ENCODE peak calls at places on chromosome 5, in six cellular contexts. J is GM06990; Z is CD4-positive, alpha-beta T cell; B is body of pancreas; L is cardiac fibroblast; O is colonic mucosa. X is an unnamed sample.
A peak's percentile ranks its signal among the peaks of the same experiment; 100 is the strongest.

GRCh38 chr5:155342956-155343355 is 329.4 kb downstream of the KIF4B start:
- DNase-seq in J (no peak), Z (no peak), B (no peak), L (no peak), O (no peak), X (no peak)

GRCh38 chr5:97801497-97801896 is 618.5 kb upstream of the RIOK2 start:
- DNase-seq in J (no peak), Z (no peak), B (no peak), L (no peak), O (no peak), X (no peak)

GRCh38 chr5:107422494-107422893 is 248.2 kb downstream of the EFNA5 start:
- DNase-seq in J (no peak), Z (no peak), B (no peak), L (no peak), O (no peak), X (no peak)

GRCh38 chr5:155735388-155735787 is 591.6 kb upstream of the SGCD start:
- DNase-seq in J (no peak), Z (no peak), B (peak; percentile 23), L (no peak), O (no peak), X (no peak)

GRCh38 chr5:55904152-55904551 is 53.0 kb downstream of the IL31RA start:
- DNase-seq in J (no peak), Z (no peak), B (no peak), L (peak; percentile 65), O (no peak), X (no peak)

GRCh38 chr5:86880785-86881492 is 263.2 kb downstream of the COX7C start:
- DNase-seq in J (peak; percentile 8), Z (peak; percentile 6), B (peak; percentile 24), L (peak; percentile 92), O (peak; percentile 30), X (peak; percentile 21)

GRCh38 chr5:177446184-177447065 is at the start of gene PRR7:
- DNase-seq in J (peak; percentile 89), Z (peak; percentile 56), B (peak; percentile 74), L (peak; percentile 66), O (peak; percentile 53), X (peak; percentile 89)

GRCh38 chr5:138979684-138980275 is 104.6 kb upstream of the LRRTM2 start:
- DNase-seq in J (no peak), Z (no peak), B (no peak), L (no peak), O (no peak), X (no peak)

GRCh38 chr5:80926979-80927656 is 33.0 kb upstream of the RASGRF2 start:
- DNase-seq in J (no peak), Z (no peak), B (no peak), L (no peak), O (no peak), X (no peak)

GRCh38 chr5:163459888-163460561 is at the start of gene NUDCD2:
- DNase-seq in J (peak; percentile 93), Z (peak; percentile 88), B (peak; percentile 96), L (peak; percentile 99), O (peak; percentile 97), X (peak; percentile 90)

GRCh38 chr5:147388171-147388977 is 121.5 kb downstream of the DPYSL3 start:
- DNase-seq in J (no peak), Z (no peak), B (no peak), L (no peak), O (no peak), X (no peak)

GRCh38 chr5:147393866-147394265 is 116.0 kb downstream of the DPYSL3 start:
- DNase-seq in J (no peak), Z (no peak), B (no peak), L (no peak), O (no peak), X (no peak)

GRCh38 chr5:147394273-147394672 is 115.6 kb downstream of the DPYSL3 start:
- DNase-seq in J (no peak), Z (no peak), B (no peak), L (no peak), O (no peak), X (no peak)

GRCh38 chr5:147390654-147391053 is 119.2 kb downstream of the DPYSL3 start:
- DNase-seq in J (no peak), Z (no peak), B (no peak), L (no peak), O (no peak), X (no peak)

DNA sequence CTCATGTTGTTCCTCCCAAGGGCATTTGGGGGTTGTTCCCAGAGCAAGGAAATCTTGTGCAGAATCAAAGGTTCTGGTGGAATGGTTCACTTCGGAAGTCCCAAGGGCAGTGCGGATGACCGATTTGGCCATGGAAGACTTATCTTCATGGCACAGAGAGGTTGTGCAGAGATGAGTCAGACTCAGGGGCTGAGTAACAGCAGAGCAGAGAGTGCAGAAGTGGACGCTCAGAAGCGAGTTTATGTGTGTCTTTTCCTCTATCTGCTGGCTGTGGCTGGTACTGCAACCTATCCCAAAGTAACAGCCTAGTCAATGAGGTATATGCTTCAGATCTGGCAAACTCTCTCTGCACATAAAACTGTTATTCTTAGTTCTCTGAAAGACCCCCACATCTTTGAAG is 118.1 kb downstream of the DPYSL3 start:
- DNase-seq in J (no peak), Z (no peak), B (peak; percentile 57), L (peak; percentile 85), O (peak; percentile 22), X (no peak)
- TF ChIP-seq CTCF in J (peak; percentile 59), Z (no peak), B (peak; percentile 53), L (peak; percentile 80), O (peak; percentile 40), X (no peak)

GRCh38 chr5:471750-472058 is 28.7 kb downstream of the EXOC3 start:
- DNase-seq in J (no peak), Z (no peak), B (no peak), L (no peak), O (no peak), X (no peak)

GRCh38 chr5:470961-471749 is 28.2 kb downstream of the EXOC3 start:
- DNase-seq in J (no peak), Z (no peak), B (no peak), L (no peak), O (no peak), X (no peak)

GRCh38 chr5:472076-472655 is 29.2 kb downstream of the EXOC3 start:
- DNase-seq in J (no peak), Z (no peak), B (peak; percentile 42), L (peak; percentile 8), O (peak; percentile 41), X (no peak)

GRCh38 chr5:473344-474192 is 30.6 kb downstream of the EXOC3 start:
- DNase-seq in J (peak; percentile 63), Z (no peak), B (peak; percentile 36), L (peak; percentile 35), O (peak; percentile 32), X (no peak)

DNA sequence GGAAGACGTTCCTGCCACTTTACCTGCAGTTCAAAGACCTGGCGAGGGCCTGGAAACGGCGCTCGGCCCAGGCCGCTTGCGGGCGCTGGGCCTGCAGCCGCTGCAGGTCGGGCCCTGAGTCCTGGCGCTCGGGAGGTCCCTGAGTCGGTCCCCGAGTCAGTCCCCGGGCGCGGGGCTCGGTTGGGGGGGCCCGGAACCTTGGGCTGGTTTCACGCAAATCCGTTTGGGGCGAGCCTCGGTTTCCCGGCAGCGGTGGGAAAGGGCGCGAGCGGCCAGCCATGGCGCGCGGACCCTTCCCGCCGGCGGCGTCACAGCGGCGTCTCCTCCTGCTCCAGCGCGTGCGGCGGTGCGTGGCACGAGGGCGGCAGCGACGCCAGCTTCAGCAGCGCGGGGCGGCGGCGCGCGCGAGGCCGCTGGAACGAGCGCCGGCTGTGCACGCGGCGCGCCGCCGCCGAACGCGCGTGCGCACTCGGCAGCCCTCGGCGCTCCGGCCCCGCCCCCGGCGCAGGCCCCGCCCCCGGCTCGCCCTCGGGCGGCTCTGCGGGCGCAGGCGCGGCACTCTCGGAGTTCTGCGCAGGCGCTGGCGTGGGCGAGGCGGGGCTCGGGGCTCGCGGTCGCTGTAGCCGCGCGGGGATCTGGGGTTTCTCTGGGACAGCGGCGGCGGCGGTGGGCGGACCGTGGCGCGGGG is 29.8 kb downstream of the EXOC3 start:
- DNase-seq in J (peak; percentile 89), Z (peak; percentile 76), B (peak; percentile 89), L (peak; percentile 83), O (peak; percentile 85), X (peak; percentile 99)
- TF ChIP-seq CTCF in J (no peak), Z (no peak), B (peak; percentile 6), L (no peak), O (no peak), X (no peak)

DNA sequence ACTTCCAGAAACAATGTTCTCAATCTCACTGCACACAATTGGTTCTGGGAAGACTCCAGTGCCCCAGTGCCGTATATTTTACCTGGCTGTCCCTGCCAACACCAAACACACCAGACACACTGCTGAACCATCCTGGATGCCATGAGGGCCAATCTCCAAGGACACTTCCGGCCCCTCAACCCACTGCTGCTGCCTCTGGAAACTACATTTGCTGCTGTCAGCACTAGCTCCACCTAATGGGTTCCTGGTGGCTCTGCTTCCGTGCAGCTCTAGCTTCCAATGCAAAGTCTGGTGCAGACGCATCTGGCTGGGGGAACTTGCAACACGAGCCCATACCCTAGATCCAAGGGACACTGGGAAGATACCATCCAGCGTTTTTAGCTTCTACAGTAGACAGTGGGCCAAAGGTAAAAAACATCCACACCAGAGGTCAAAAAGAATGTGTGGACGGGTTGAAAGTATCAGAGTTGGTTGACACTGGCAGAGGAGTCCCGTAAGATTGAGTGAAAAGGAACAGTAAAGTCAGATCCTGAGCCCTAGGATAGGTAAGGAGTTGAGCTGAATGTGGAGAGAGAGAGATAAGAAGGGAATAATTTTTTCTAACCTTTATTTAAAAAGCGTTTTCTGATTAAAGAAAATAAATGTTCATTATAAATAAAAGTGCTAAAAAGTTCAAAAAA is 99.7 kb upstream of the KIF2A start:
- DNase-seq in J (no peak), Z (no peak), B (peak; percentile 14), L (no peak), O (no peak), X (no peak)
- TF ChIP-seq CTCF in J (peak; percentile 37), Z (no peak), B (no peak), L (no peak), O (no peak), X (no peak)

GRCh38 chr5:103511554-103511885 is 51.1 kb downstream of the NUDT12 start:
- DNase-seq in J (no peak), Z (no peak), B (no peak), L (no peak), O (no peak), X (no peak)

GRCh38 chr5:103510851-103511553 is 51.6 kb downstream of the NUDT12 start:
- DNase-seq in J (no peak), Z (no peak), B (no peak), L (peak; percentile 55), O (no peak), X (no peak)

GRCh38 chr5:103502651-103503050 is 59.9 kb downstream of the NUDT12 start:
- DNase-seq in J (no peak), Z (no peak), B (no peak), L (no peak), O (no peak), X (no peak)

GRCh38 chr5:103503065-103503464 is 59.5 kb downstream of the NUDT12 start:
- DNase-seq in J (no peak), Z (no peak), B (no peak), L (no peak), O (no peak), X (no peak)

DNA sequence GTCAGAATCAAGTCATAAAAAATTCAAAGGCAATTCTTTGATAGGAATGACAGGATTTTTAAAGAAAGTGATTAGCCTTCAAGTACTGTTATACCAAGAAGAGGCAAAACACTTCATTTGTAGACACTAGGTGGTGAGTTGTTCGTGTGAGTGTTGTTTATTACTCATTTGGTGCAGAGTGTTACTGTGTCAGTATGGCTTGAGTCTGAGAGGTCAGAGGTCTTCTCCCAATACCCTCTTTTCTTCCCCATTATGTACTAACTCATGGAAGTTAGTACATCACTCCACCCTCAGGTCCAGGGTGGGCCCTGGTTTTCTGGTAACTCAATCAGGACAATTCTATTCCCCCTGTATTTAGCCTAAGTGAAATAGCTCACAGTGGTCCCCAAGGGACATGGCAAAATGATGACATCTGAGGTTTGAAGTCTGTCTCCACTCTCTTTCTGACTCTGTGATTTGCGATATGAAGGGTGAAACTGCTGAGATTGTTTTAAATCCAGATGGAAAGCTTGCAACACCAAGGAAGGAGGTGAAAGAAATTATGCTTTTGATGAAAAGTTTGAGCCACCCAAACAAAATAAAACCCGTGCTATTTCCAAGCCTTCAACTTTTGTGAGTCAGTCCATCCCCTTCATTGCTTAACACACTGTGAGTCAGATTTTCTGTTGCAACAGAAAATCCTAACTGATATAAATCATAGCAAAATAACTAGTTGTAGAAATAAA is 56.8 kb downstream of the NUDT12 start:
- DNase-seq in J (no peak), Z (no peak), B (no peak), L (peak; percentile 91), O (no peak), X (no peak)
- TF ChIP-seq CTCF in J (no peak), Z (no peak), B (no peak), L (no peak), O (no peak), X (no peak)

X was measured in GM13976.